ENCODE peak calls at places on chromosomes 11 and 22, in six cellular contexts. R is caudate nucleus; F is activated naive CD4-positive, alpha-beta T cell treated with Interleukin-2 at 50 U/mL for 16 hours; B is GM13977; P is NCI-H2081 treated with DMSO at 0.1 percent for 48 hours; I is HL-60. L is an unnamed sample.

GRCh38 chr11:75311858-75312288 is 39.6 kb downstream of the ARRB1 start:
- DNase-seq in P (no peak), B (no peak), R (peak), I (no peak), F (no peak), L (no peak)

GRCh38 chr11:35287491-35287890 is 131.9 kb downstream of the SLC1A2 start:
- DNase-seq in F (no peak), R (no peak), I (no peak), P (no peak), B (no peak), L (no peak)

GRCh38 chr11:12882670-12883069 is 126.4 kb upstream of the RASSF10 start:
- DNase-seq in B (no peak), F (no peak), R (no peak), P (no peak), I (no peak), L (no peak)

GRCh38 chr11:133945087-133945974 is 11.4 kb downstream of the IGSF9B start:
- DNase-seq in B (no peak), P (no peak), R (peak), I (no peak), F (peak), L (no peak)

GRCh38 chr11:6737872-6738466 is 33.8 kb downstream of the OR2AG2 start:
- DNase-seq in I (no peak), F (peak), R (peak), P (no peak), B (peak), L (no peak)

GRCh38 chr22:17964153-17964552 is 60.2 kb downstream of the MICAL3 start:
- DNase-seq in R (no peak), F (no peak), B (no peak), P (no peak), I (no peak), L (no peak)

GRCh38 chr11:75352417-75353206 is 1.2 kb upstream of the ARRB1 start:
- DNase-seq in I (no peak), B (peak), R (no peak), F (peak), P (peak), L (no peak)

GRCh38 chr11:66969584-66970205 is 5.4 kb upstream of the C11orf86 start:
- DNase-seq in I (no peak), B (no peak), R (no peak), F (no peak), P (no peak), L (no peak)

GRCh38 chr11:10409207-10409661 is 45.8 kb upstream of the AMPD3 start:
- DNase-seq in R (no peak), I (no peak), P (no peak), F (no peak), B (no peak), L (no peak)

GRCh38 chr22:17576475-17576874 is 13.2 kb downstream of the SLC25A18 start:
- DNase-seq in I (no peak), P (peak), B (no peak), F (no peak), R (no peak), L (peak)